ENCODE peak calls at places on chromosome 15, in four cellular contexts. W, H, E and F are unnamed samples.

GRCh38 chr15:83709246-83709645 is 55.3 kb downstream of the ADAMTSL3 start:
- DNase-seq in W (no peak), H (no peak), E (no peak), F (no peak)

GRCh38 chr15:101029971-101030661 is 111.0 kb downstream of the LRRK1 start:
- DNase-seq in W (no peak), H (peak), E (no peak), F (no peak)

GRCh38 chr15:57329582-57330367 is 46.5 kb upstream of the CGNL1 start:
- DNase-seq in W (no peak), H (no peak), E (peak), F (no peak)

GRCh38 chr15:33211409-33211808 is 16.9 kb upstream of the FMN1 start:
- DNase-seq in W (no peak), H (no peak), E (no peak), F (no peak)

GRCh38 chr15:52290329-52290728 is 5.3 kb downstream of the MYO5C start:
- DNase-seq in W (no peak), H (no peak), E (no peak), F (no peak)

GRCh38 chr15:45666119-45666875 is 31.5 kb downstream of the SQOR start:
- DNase-seq in W (no peak), H (no peak), E (no peak), F (no peak)

GRCh38 chr15:68499620-68500312 is 67.8 kb upstream of the ITGA11 start:
- DNase-seq in W (no peak), H (no peak), E (peak), F (no peak)

GRCh38 chr15:56736308-56736707 is 3.0 kb upstream of the ZNF280D start:
- DNase-seq in W (no peak), H (no peak), E (peak), F (no peak)

GRCh38 chr15:90760661-90761232 is 43.6 kb downstream of the BLM start:
- DNase-seq in W (no peak), H (no peak), E (no peak), F (no peak)

GRCh38 chr15:93989611-93990010 is 241.8 kb upstream of the MCTP2 start:
- DNase-seq in W (no peak), H (no peak), E (no peak), F (no peak)

GRCh38 chr15:57320543-57321220 is 55.6 kb upstream of the CGNL1 start:
- DNase-seq in W (no peak), H (no peak), E (no peak), F (no peak)

GRCh38 chr15:59186501-59186900 is 20.1 kb upstream of the LDHAL6B start:
- DNase-seq in W (no peak), H (no peak), E (no peak), F (no peak)

GRCh38 chr15:91852741-91853500 is 587 bp upstream of the SLCO3A1 start:
- DNase-seq in W (no peak), H (peak), E (peak), F (peak)

GRCh38 chr15:42033214-42033873 is 12.5 kb upstream of the PLA2G4E start:
- DNase-seq in W (no peak), H (no peak), E (no peak), F (no peak)

GRCh38 chr15:67521770-67522568 is 1.0 kb downstream of the C15orf61 start:
- DNase-seq in W (no peak), H (no peak), E (no peak), F (no peak)

GRCh38 chr15:70596354-70597055 is 166.9 kb downstream of the UACA start:
- DNase-seq in W (no peak), H (no peak), E (peak), F (no peak)

GRCh38 chr15:59746777-59747176 is 57.7 kb upstream of the BNIP2 start:
- DNase-seq in W (peak), H (no peak), E (peak), F (no peak)

GRCh38 chr15:98896802-98897732 is 110.5 kb downstream of the PGPEP1L start:
- DNase-seq in W (no peak), H (no peak), E (peak), F (no peak)

GRCh38 chr15:75043509-75044257 is 20.3 kb downstream of the PPCDC start:
- DNase-seq in W (no peak), H (peak), E (peak), F (peak)

GRCh38 chr15:49212897-49213296 is 42.9 kb downstream of the GALK2 start:
- DNase-seq in W (no peak), H (no peak), E (no peak), F (no peak)

GRCh38 chr15:100771745-100772144 is 107.9 kb upstream of the ALDH1A3 start:
- DNase-seq in W (no peak), H (no peak), E (no peak), F (peak)

GRCh38 chr15:53675832-53676231 is 83.6 kb downstream of the WDR72 start:
- DNase-seq in W (no peak), H (no peak), E (no peak), F (no peak)

GRCh38 chr15:36595625-36596024 is 16.2 kb downstream of the CDIN1 start:
- DNase-seq in W (no peak), H (no peak), E (no peak), F (no peak)

GRCh38 chr15:80599359-80599758 is 95.8 kb upstream of the ABHD17C start:
- DNase-seq in W (no peak), H (no peak), E (no peak), F (no peak)

GRCh38 chr15:94671845-94672524 is 440.6 kb downstream of the MCTP2 start:
- DNase-seq in W (no peak), H (no peak), E (peak), F (no peak)

GRCh38 chr15:22963546-22964125 is 16.5 kb downstream of the CYFIP1 start:
- DNase-seq in W (no peak), H (no peak), E (no peak), F (no peak)

GRCh38 chr15:66153549-66154415 is 99.8 kb downstream of the MEGF11 start:
- DNase-seq in W (peak), H (no peak), E (no peak), F (no peak)

GRCh38 chr15:78873796-78874761 is 1.4 kb downstream of the MORF4L1 start:
- DNase-seq in W (no peak), H (no peak), E (no peak), F (no peak)

GRCh38 chr15:89575656-89576416 is 567 bp downstream of the TICRR start:
- DNase-seq in W (no peak), H (no peak), E (peak), F (no peak)

GRCh38 chr15:30990451-30991300 is 752 bp downstream of the MTMR10 start:
- DNase-seq in W (no peak), H (no peak), E (no peak), F (no peak)

GRCh38 chr15:51658664-51659063 is 22.6 kb upstream of the SCG3 start:
- DNase-seq in W (no peak), H (no peak), E (no peak), F (no peak)

GRCh38 chr15:32877620-32878019 is 159.8 kb downstream of the GREM1 start:
- DNase-seq in W (no peak), H (no peak), E (no peak), F (no peak)

GRCh38 chr15:43492266-43492665 is 690 bp downstream of the TP53BP1 start:
- DNase-seq in W (no peak), H (no peak), E (no peak), F (no peak)

GRCh38 chr15:100687532-100688215 is 85.3 kb downstream of the ASB7 start:
- DNase-seq in W (no peak), H (no peak), E (peak), F (peak)

GRCh38 chr15:97517726-97518125 is 442.8 kb upstream of the ARRDC4 start:
- DNase-seq in W (no peak), H (no peak), E (no peak), F (no peak)